ENCODE peak calls at places on chromosomes 11 and 22, in ten cellular contexts. I is iPS-NIHi11; O is effector CD4-positive, alpha-beta T cell; Y is dorsolateral prefrontal cortex; V is fibroblast of pulmonary artery; G is stimulated activated naive B cell treated with anti-CD40 and anti-IgM and Interleukin-4, amounts not matched to agents 10 μg/mL and 1 μg/mL and 100 μg/mL, for 72 hours; Z is AG08396; A is GM19239; F is hippocampal formation; S is NCI-H748 treated with DMSO at 0.1 percent for 48 hours. B is an unnamed sample.

GRCh38 chr11:116263770-116264169 is 509.0 kb downstream of the BUD13 start:
- DNase-seq in I (peak), O (no peak), Y (no peak), V (no peak), G (no peak), Z (no peak), A (no peak), F (no peak), S (no peak), B (no peak)

GRCh38 chr11:2929511-2929879 is 275 bp upstream of the PHLDA2 start:
- DNase-seq in I (no peak), O (peak), Y (no peak), V (peak), G (peak), Z (peak), A (no peak), F (no peak), S (no peak), B (peak)

GRCh38 chr22:22161924-22162851 is 82.4 kb upstream of the VPREB1 start:
- DNase-seq in I (no peak), O (no peak), Y (no peak), V (no peak), G (peak), Z (no peak), A (peak), F (no peak), S (no peak), B (no peak)

GRCh38 chr11:111878766-111879636 is at the start of the genes CFAP68 and FDXACB1:
- DNase-seq in I (peak), O (peak), Y (peak), V (peak), G (peak), Z (peak), A (peak), F (peak), S (peak), B (peak)

GRCh38 chr11:59172345-59173079 is 580 bp downstream of the DTX4 start:
- DNase-seq in I (peak), O (peak), Y (no peak), V (no peak), G (peak), Z (peak), A (peak), F (peak), S (no peak), B (no peak)

GRCh38 chr11:94107363-94107762 is 21.3 kb upstream of the PANX1 start:
- DNase-seq in I (no peak), O (no peak), Y (no peak), V (no peak), G (no peak), Z (no peak), A (no peak), F (no peak), S (no peak), B (peak)

GRCh38 chr11:27162237-27162636 is 121.6 kb downstream of the BBOX1 start:
- DNase-seq in I (no peak), O (no peak), Y (no peak), V (no peak), G (no peak), Z (no peak), A (no peak), F (no peak), S (no peak), B (no peak)

GRCh38 chr11:2459796-2460531 is 15.2 kb downstream of the KCNQ1 start:
- DNase-seq in I (no peak), O (no peak), Y (no peak), V (no peak), G (no peak), Z (no peak), A (no peak), F (no peak), S (no peak), B (no peak)

GRCh38 chr22:20805972-20806471 is 32.1 kb downstream of the SERPIND1 start:
- DNase-seq in I (no peak), O (no peak), Y (no peak), V (peak), G (no peak), Z (no peak), A (no peak), F (no peak), S (no peak), B (peak)